ENCODE peak calls at places on chromosomes 5 and 9, in eight cellular contexts. C is SHP77; I is stimulated activated CD8-positive, alpha-beta memory T cell treated with anti-CD3 and anti-CD28 coated beads, Interleukin-15, amount 100 ng/mL, for 48 hours; S is NCI-H1092; Y is NCI-H1930; P is T-helper 17 cell; U is pancreas; V is NCI-H1694 treated with DMSO at 0.1 percent for 48 hours. J is an unnamed sample.

GRCh38 chr5:139410886-139411835 is 7.3 kb upstream of the SPATA24 start:
- DNase-seq in C (no peak), I (no peak), S (no peak), Y (no peak), P (no peak), U (no peak), V (no peak), J (no peak)

GRCh38 chr9:131433302-131433854 is 39.5 kb downstream of the PRRC2B start:
- DNase-seq in C (no peak), I (no peak), S (no peak), Y (no peak), P (no peak), U (no peak), V (no peak), J (no peak)

GRCh38 chr9:18393340-18394130 is 80.4 kb upstream of the ADAMTSL1 start:
- DNase-seq in C (peak), I (no peak), S (peak), Y (peak), P (no peak), U (peak), V (peak), J (peak)

GRCh38 chr9:4530375-4530774 is 40.1 kb downstream of the SLC1A1 start:
- DNase-seq in C (no peak), I (no peak), S (no peak), Y (no peak), P (no peak), U (no peak), V (no peak), J (no peak)

GRCh38 chr9:82513242-82513750 is 524.7 kb downstream of the SPATA31D1 start:
- DNase-seq in C (no peak), I (no peak), S (no peak), Y (no peak), P (no peak), U (no peak), V (no peak), J (no peak)

GRCh38 chr5:135031146-135031812 is 2.7 kb downstream of the PITX1 start:
- DNase-seq in C (no peak), I (no peak), S (no peak), Y (no peak), P (no peak), U (no peak), V (no peak), J (no peak)

GRCh38 chr5:142506756-142507155 is 179.1 kb downstream of the FGF1 start:
- DNase-seq in C (no peak), I (no peak), S (no peak), Y (no peak), P (no peak), U (no peak), V (no peak), J (no peak)

GRCh38 chr5:140240987-140241706 is 61.8 kb downstream of the PFDN1 start:
- DNase-seq in C (peak), I (no peak), S (peak), Y (no peak), P (no peak), U (peak), V (peak), J (peak)

GRCh38 chr5:116668361-116668760 is 93.7 kb upstream of the SEMA6A start:
- DNase-seq in C (no peak), I (no peak), S (no peak), Y (no peak), P (no peak), U (no peak), V (no peak), J (no peak)

GRCh38 chr5:126909856-126910255 is 120.5 kb downstream of the MARCHF3 start:
- DNase-seq in C (no peak), I (no peak), S (no peak), Y (no peak), P (no peak), U (no peak), V (no peak), J (no peak)

GRCh38 chr5:168477060-168477459 is 9.2 kb upstream of the RARS1 start:
- DNase-seq in C (no peak), I (no peak), S (no peak), Y (no peak), P (no peak), U (no peak), V (no peak), J (no peak)

GRCh38 chr9:114155263-114155966 is at the start of gene COL27A1:
- DNase-seq in C (peak), I (peak), S (peak), Y (peak), P (peak), U (peak), V (peak), J (peak)

GRCh38 chr9:132077881-132078280 is 1.8 kb downstream of the MED27 start:
- DNase-seq in C (no peak), I (no peak), S (no peak), Y (no peak), P (no peak), U (no peak), V (no peak), J (no peak)

GRCh38 chr9:87818308-87818707 is 64.4 kb upstream of the SPATA31E1 start:
- DNase-seq in C (no peak), I (no peak), S (no peak), Y (no peak), P (no peak), U (no peak), V (no peak), J (no peak)

GRCh38 chr5:149227168-149227826 is 44.4 kb upstream of the AFAP1L1 start:
- DNase-seq in C (no peak), I (no peak), S (no peak), Y (no peak), P (no peak), U (no peak), V (no peak), J (no peak)

J was measured in stomach.